ENCODE peak calls at places on chromosome 12, in seven cellular contexts. H, G, A, V, B, O and N are unnamed samples.

GRCh38 chr12:47014474-47014873 is 64.9 kb upstream of the PCED1B start:
- DNase-seq in G (no peak), B (no peak), A (peak), O (no peak), H (no peak), V (no peak), N (peak)

GRCh38 chr12:78864483-78865296 is at the start of gene SYT1:
- DNase-seq in B (peak), A (peak), V (peak), O (peak), G (peak), H (no peak), N (peak)

GRCh38 chr12:98532687-98533304 is 17.4 kb downstream of the TMPO start:
- DNase-seq in H (peak), B (no peak), A (peak), G (no peak), O (peak), V (no peak), N (peak)

GRCh38 chr12:112645586-112645985 is 146.0 kb upstream of the RPH3A start:
- DNase-seq in A (no peak), B (no peak), V (no peak), O (no peak), G (no peak), H (no peak), N (no peak)

GRCh38 chr12:4052691-4053090 is 179.5 kb upstream of the PARP11 start:
- DNase-seq in G (no peak), B (no peak), V (no peak), A (no peak), H (no peak), O (no peak), N (no peak)

GRCh38 chr12:112841891-112842290 is 50.3 kb downstream of the RPH3A start:
- DNase-seq in V (no peak), G (no peak), B (no peak), H (no peak), O (no peak), A (peak), N (peak)

GRCh38 chr12:15196221-15196620 is 25.0 kb downstream of the RERG start:
- DNase-seq in V (no peak), B (no peak), O (no peak), A (no peak), H (no peak), G (no peak), N (no peak)

GRCh38 chr12:53328043-53328435 is 6.6 kb upstream of the AAAS start:
- DNase-seq in O (no peak), V (no peak), B (no peak), G (no peak), A (no peak), H (no peak), N (no peak)

GRCh38 chr12:121651381-121651780 is 18.1 kb downstream of the MORN3 start:
- DNase-seq in G (no peak), B (no peak), V (no peak), A (no peak), H (no peak), O (no peak), N (no peak)

GRCh38 chr12:65614259-65614658 is 210.0 kb upstream of the HMGA2 start:
- DNase-seq in A (no peak), B (no peak), O (no peak), H (no peak), G (no peak), V (no peak), N (no peak)

GRCh38 chr12:27975222-27976136 is 2.9 kb upstream of the PTHLH start:
- DNase-seq in G (peak), A (peak), O (peak), V (no peak), H (no peak), B (no peak), N (peak)

GRCh38 chr12:38163442-38163801 is 153.2 kb upstream of the ALG10B start:
- DNase-seq in V (no peak), A (no peak), H (no peak), O (peak), G (no peak), B (no peak), N (no peak)

GRCh38 chr12:117850048-117850447 is 118.7 kb downstream of the KSR2 start:
- DNase-seq in G (peak), O (peak), V (no peak), B (no peak), A (peak), H (no peak), N (peak)

GRCh38 chr12:126874427-126875026 is 1392.4 kb upstream of the TMEM132C start:
- DNase-seq in G (peak), A (peak), V (peak), O (peak), H (peak), B (peak), N (peak)

GRCh38 chr12:29581641-29582040 is 84.2 kb upstream of the OVCH1 start:
- DNase-seq in A (no peak), O (no peak), G (no peak), H (no peak), V (no peak), B (no peak), N (peak)

GRCh38 chr12:24902521-24903304 is 46.2 kb downstream of the BCAT1 start:
- DNase-seq in A (no peak), V (no peak), O (no peak), G (peak), H (no peak), B (peak), N (peak)

GRCh38 chr12:69509308-69509736 is 39.1 kb downstream of the FRS2 start:
- DNase-seq in B (no peak), A (peak), H (no peak), V (no peak), O (peak), G (no peak), N (peak)

GRCh38 chr12:42922512-42922865 is 332.9 kb upstream of the PRICKLE1 start:
- DNase-seq in O (no peak), H (no peak), V (no peak), B (no peak), G (no peak), A (no peak), N (no peak)

GRCh38 chr12:57416039-57416996 is 14.5 kb downstream of the R3HDM2 start:
- DNase-seq in H (no peak), V (no peak), B (no peak), A (peak), G (no peak), O (no peak), N (peak)

GRCh38 chr12:126518596-126519200 is 1453.5 kb downstream of the AACS start:
- DNase-seq in V (no peak), H (no peak), O (no peak), B (no peak), A (peak), G (no peak), N (no peak)

GRCh38 chr12:538731-539539 is 79.2 kb downstream of the B4GALNT3 start:
- DNase-seq in G (peak), H (peak), B (peak), V (peak), O (peak), A (peak), N (peak)

GRCh38 chr12:104285740-104286537 is 17.6 kb upstream of the EID3 start:
- DNase-seq in G (no peak), V (peak), A (peak), O (no peak), B (peak), H (no peak), N (no peak)

GRCh38 chr12:1527789-1528188 is 66.6 kb downstream of the FBXL14 start:
- DNase-seq in H (no peak), A (peak), V (no peak), O (no peak), B (peak), G (no peak), N (peak)

GRCh38 chr12:68850390-68850789 is 42.4 kb downstream of the MDM2 start:
- DNase-seq in H (no peak), G (no peak), B (no peak), O (no peak), V (no peak), A (no peak), N (no peak)

GRCh38 chr12:64010069-64010686 is 165.7 kb downstream of the SRGAP1 start:
- DNase-seq in H (no peak), A (peak), G (no peak), O (no peak), B (no peak), V (no peak), N (peak)

GRCh38 chr12:89895591-89895990 is 187.0 kb upstream of the ATP2B1 start:
- DNase-seq in G (no peak), H (no peak), V (no peak), O (no peak), A (no peak), B (no peak), N (no peak)
- H3K4me3 ChIP-seq in G (no peak), H (no peak), V (no peak), O (no peak), A (no peak), B (no peak), N (no peak)

GRCh38 chr12:115387392-115387791 is 703.4 kb upstream of the TBX3 start:
- DNase-seq in A (no peak), O (no peak), B (no peak), H (no peak), G (no peak), V (no peak), N (no peak)

GRCh38 chr12:115380509-115381120 is 696.6 kb upstream of the TBX3 start:
- DNase-seq in G (no peak), V (no peak), B (no peak), A (no peak), O (no peak), H (no peak), N (no peak)

GRCh38 chr12:115384391-115384790 is 700.4 kb upstream of the TBX3 start:
- DNase-seq in A (no peak), G (no peak), H (no peak), O (no peak), V (no peak), B (no peak), N (no peak)

GRCh38 chr12:115385141-115385540 is 701.2 kb upstream of the TBX3 start:
- DNase-seq in O (no peak), A (no peak), B (no peak), G (no peak), H (no peak), V (no peak), N (no peak)

GRCh38 chr12:115383668-115384067 is 699.7 kb upstream of the TBX3 start:
- DNase-seq in A (peak), V (no peak), B (no peak), O (no peak), G (no peak), H (no peak), N (no peak)
- TF ChIP-seq CTCF in A (no peak), V (no peak), B (no peak), O (no peak), G (no peak), H (no peak), N (no peak)

DNA sequence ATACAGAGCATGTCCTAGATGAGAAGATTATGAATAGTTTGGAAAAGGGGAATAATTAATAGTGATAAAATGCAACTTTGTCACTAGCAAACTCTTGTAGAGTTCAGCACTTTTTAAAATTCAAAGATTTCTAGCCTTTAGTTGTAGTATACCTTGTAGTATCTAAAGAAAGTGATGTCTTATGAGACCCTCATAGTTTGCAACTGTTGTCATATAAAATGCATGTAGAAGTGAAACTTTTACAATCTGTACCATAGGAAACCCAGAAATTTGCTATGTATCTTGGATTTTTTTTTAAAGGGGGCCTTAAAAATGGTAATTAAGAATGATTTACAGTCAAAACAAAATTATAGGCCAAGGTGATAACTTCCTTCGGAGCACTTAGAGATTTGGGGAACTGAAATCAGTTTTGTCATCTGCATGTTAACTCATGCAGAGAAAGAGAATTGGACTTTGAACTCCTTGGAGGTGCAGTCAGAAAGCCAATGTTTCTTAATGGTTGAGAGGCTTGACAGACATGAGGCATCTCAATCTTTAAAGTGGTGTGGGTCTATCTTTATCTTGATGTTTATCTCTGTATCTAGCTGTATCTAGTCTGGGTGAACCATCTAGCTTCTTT is 1.3 kb downstream of the LRRK2 start:
- DNase-seq in A (no peak), B (no peak), O (no peak), H (no peak), G (no peak), V (no peak), N (no peak)
- H3K4me3 ChIP-seq in A (no peak), B (peak), O (no peak), H (peak), G (no peak), V (no peak), N (peak)

GRCh38 chr12:109252799-109253198 is 56.3 kb downstream of the FOXN4 start:
- DNase-seq in B (no peak), V (no peak), H (no peak), O (no peak), A (no peak), G (no peak), N (no peak)
- TF ChIP-seq CTCF in B (no peak), V (no peak), H (no peak), O (no peak), A (no peak), G (no peak), N (no peak)

GRCh38 chr12:12922191-12922616 is 29.8 kb downstream of the GPRC5D start:
- DNase-seq in V (no peak), B (no peak), O (no peak), H (no peak), G (no peak), A (peak), N (no peak)

GRCh38 chr12:12926571-12927071 is 25.3 kb downstream of the GPRC5D start:
- DNase-seq in G (no peak), O (no peak), V (no peak), H (no peak), A (no peak), B (no peak), N (no peak)

GRCh38 chr12:12925383-12925782 is 26.6 kb downstream of the GPRC5D start:
- DNase-seq in G (no peak), B (no peak), A (peak), H (no peak), O (no peak), V (no peak), N (no peak)

GRCh38 chr12:12922978-12923377 is 29.0 kb downstream of the GPRC5D start:
- DNase-seq in O (no peak), G (no peak), H (no peak), V (no peak), B (no peak), A (no peak), N (no peak)

GRCh38 chr12:12924169-12924568 is 27.8 kb downstream of the GPRC5D start:
- DNase-seq in A (no peak), V (no peak), B (no peak), H (no peak), G (no peak), O (no peak), N (no peak)
- H3K4me3 ChIP-seq in A (no peak), V (no peak), B (no peak), H (no peak), G (no peak), O (no peak), N (no peak)